ENCODE peak calls at places on chromosomes 7 and 10, in eight cellular contexts. S, H, G, Y, Z, P, N and R are unnamed samples.

GRCh38 chr7:158281441-158281840 is 306.2 kb downstream of the PTPRN2 start:
- DNase-seq in S (peak), H (no peak), G (no peak), Y (no peak), Z (no peak), P (peak), N (no peak), R (no peak)

GRCh38 chr7:136325578-136325977 is 348.4 kb upstream of the MTPN start:
- DNase-seq in S (peak), H (no peak), G (no peak), Y (no peak), Z (no peak), P (no peak), N (no peak), R (no peak)

GRCh38 chr10:75531571-75532031 is 100.2 kb downstream of the LRMDA start:
- DNase-seq in S (no peak), H (no peak), G (no peak), Y (no peak), Z (no peak), P (no peak), N (peak), R (no peak)

GRCh38 chr10:43093423-43094090 is 16.7 kb downstream of the RET start:
- DNase-seq in S (peak), H (no peak), G (no peak), Y (no peak), Z (no peak), P (no peak), N (no peak), R (no peak)

GRCh38 chr7:152857272-152857671 is 97.7 kb downstream of the ACTR3B start:
- DNase-seq in S (no peak), H (no peak), G (no peak), Y (no peak), Z (no peak), P (no peak), N (no peak), R (no peak)

GRCh38 chr10:46787321-46787615 is 124.0 kb upstream of the PTPN20 start:
- DNase-seq in S (peak), H (no peak), G (no peak), Y (peak), Z (peak), P (no peak), N (peak), R (peak)

GRCh38 chr10:58268454-58268945 is 462 bp upstream of the CISD1 start:
- DNase-seq in S (no peak), H (no peak), G (no peak), Y (no peak), Z (no peak), P (no peak), N (no peak), R (no peak)

GRCh38 chr7:67595421-67595820 is 598.8 kb downstream of the TYW1 start:
- DNase-seq in S (no peak), H (no peak), G (no peak), Y (no peak), Z (no peak), P (no peak), N (no peak), R (no peak)

GRCh38 chr7:102117743-102118142 is 168.9 kb upstream of the SH2B2 start:
- DNase-seq in S (peak), H (no peak), G (no peak), Y (no peak), Z (peak), P (peak), N (peak), R (no peak)

GRCh38 chr7:113582471-113582870 is 336.3 kb downstream of the PPP1R3A start:
- DNase-seq in S (no peak), H (no peak), G (no peak), Y (no peak), Z (peak), P (no peak), N (no peak), R (no peak)

GRCh38 chr10:44196008-44196320 is 188.9 kb downstream of the CXCL12 start:
- DNase-seq in S (no peak), H (no peak), G (no peak), Y (no peak), Z (no peak), P (no peak), N (no peak), R (no peak)

GRCh38 chr10:86594535-86594934 is 59.8 kb upstream of the OPN4 start:
- DNase-seq in S (no peak), H (no peak), G (no peak), Y (no peak), Z (peak), P (no peak), N (peak), R (no peak)

GRCh38 chr10:70265032-70265689 is 18.6 kb downstream of the NPFFR1 start:
- DNase-seq in S (peak), H (no peak), G (no peak), Y (no peak), Z (no peak), P (no peak), N (no peak), R (peak)

GRCh38 chr7:151116603-151117002 is 30.3 kb downstream of the AGAP3 start:
- DNase-seq in S (no peak), H (no peak), G (no peak), Y (no peak), Z (no peak), P (no peak), N (no peak), R (no peak)

GRCh38 chr7:155143381-155143780 is 73.3 kb downstream of the HTR5A start:
- DNase-seq in S (no peak), H (no peak), G (no peak), Y (no peak), Z (no peak), P (no peak), N (no peak), R (no peak)

GRCh38 chr10:111392159-111392558 is 315.3 kb downstream of the ADRA2A start:
- DNase-seq in S (no peak), H (no peak), G (no peak), Y (no peak), Z (no peak), P (no peak), N (no peak), R (no peak)

GRCh38 chr10:121860810-121861209 is 67.0 kb downstream of the ATE1 start:
- DNase-seq in S (no peak), H (no peak), G (peak), Y (no peak), Z (no peak), P (no peak), N (no peak), R (no peak)

GRCh38 chr7:154451480-154452457 is 399.6 kb downstream of the DPP6 start:
- DNase-seq in S (no peak), H (no peak), G (peak), Y (no peak), Z (no peak), P (no peak), N (no peak), R (peak)

GRCh38 chr10:132001238-132001977 is 19.7 kb upstream of the BNIP3 start:
- DNase-seq in S (no peak), H (no peak), G (no peak), Y (no peak), Z (peak), P (peak), N (peak), R (no peak)

GRCh38 chr10:75407716-75408511 is 6.3 kb upstream of the ZNF503 start:
- DNase-seq in S (no peak), H (no peak), G (peak), Y (no peak), Z (peak), P (peak), N (peak), R (no peak)

GRCh38 chr7:125651823-125652528 is 722.4 kb upstream of the POT1 start:
- DNase-seq in S (no peak), H (no peak), G (no peak), Y (no peak), Z (no peak), P (no peak), N (no peak), R (no peak)

GRCh38 chr10:65358565-65358964 is 1567.3 kb upstream of the LRRTM3 start:
- DNase-seq in S (peak), H (no peak), G (no peak), Y (no peak), Z (peak), P (no peak), N (peak), R (no peak)

GRCh38 chr10:84783386-84783785 is 455.0 kb downstream of the CCSER2 start:
- DNase-seq in S (peak), H (no peak), G (peak), Y (no peak), Z (no peak), P (no peak), N (peak), R (no peak)

GRCh38 chr7:32347244-32347828 is 142.8 kb downstream of the LSM5 start:
- DNase-seq in S (peak), H (no peak), G (peak), Y (no peak), Z (peak), P (no peak), N (peak), R (no peak)

GRCh38 chr7:132580717-132581285 is 4.5 kb upstream of the PLXNA4 start:
- DNase-seq in S (peak), H (peak), G (peak), Y (peak), Z (peak), P (no peak), N (peak), R (peak)

GRCh38 chr7:132755538-132756481 is 179.5 kb upstream of the PLXNA4 start:
- DNase-seq in S (peak), H (no peak), G (no peak), Y (peak), Z (no peak), P (no peak), N (no peak), R (peak)

GRCh38 chr7:27172823-27173411 is 1.2 kb downstream of the HOXA10 start:
- DNase-seq in S (peak), H (no peak), G (no peak), Y (no peak), Z (no peak), P (peak), N (no peak), R (no peak)

GRCh38 chr10:3090914-3091313 is 23.6 kb downstream of the PFKP start:
- DNase-seq in S (no peak), H (no peak), G (no peak), Y (peak), Z (peak), P (peak), N (peak), R (no peak)

GRCh38 chr10:67697646-67698245 is 1.8 kb upstream of the CTNNA3 start:
- DNase-seq in S (peak), H (no peak), G (no peak), Y (no peak), Z (peak), P (no peak), N (peak), R (no peak)

GRCh38 chr10:101287183-101287830 is 58.0 kb upstream of the LBX1 start:
- DNase-seq in S (no peak), H (no peak), G (no peak), Y (no peak), Z (no peak), P (no peak), N (no peak), R (no peak)

GRCh38 chr7:74216361-74216761 is 6.6 kb downstream of the LAT2 start:
- DNase-seq in S (no peak), H (no peak), G (no peak), Y (no peak), Z (no peak), P (no peak), N (no peak), R (no peak)

GRCh38 chr10:132449051-132449825 is 52.2 kb downstream of the PWWP2B start:
- DNase-seq in S (peak), H (no peak), G (no peak), Y (no peak), Z (no peak), P (peak), N (no peak), R (no peak)

GRCh38 chr10:127997241-127997640 is 90.3 kb downstream of the PTPRE start:
- DNase-seq in S (no peak), H (no peak), G (no peak), Y (no peak), Z (no peak), P (peak), N (no peak), R (no peak)

GRCh38 chr7:117283779-117284178 is 39.1 kb downstream of the WNT2 start:
- DNase-seq in S (no peak), H (no peak), G (no peak), Y (no peak), Z (no peak), P (no peak), N (no peak), R (no peak)

GRCh38 chr7:30976381-30976780 is 12.6 kb downstream of the GHRHR start:
- DNase-seq in S (peak), H (no peak), G (no peak), Y (no peak), Z (no peak), P (no peak), N (no peak), R (no peak)

GRCh38 chr7:5827755-5828154 is 46.3 kb upstream of the RNF216 start:
- DNase-seq in S (peak), H (peak), G (no peak), Y (no peak), Z (peak), P (no peak), N (peak), R (no peak)

GRCh38 chr7:99083068-99083651 is 60.7 kb downstream of the SMURF1 start:
- DNase-seq in S (no peak), H (no peak), G (no peak), Y (no peak), Z (peak), P (no peak), N (peak), R (no peak)

GRCh38 chr7:157693071-157693520 is 356.3 kb downstream of the DNAJB6 start:
- DNase-seq in S (peak), H (no peak), G (peak), Y (no peak), Z (no peak), P (peak), N (no peak), R (no peak)

GRCh38 chr7:134502463-134502862 is 24.9 kb upstream of the AKR1B10 start:
- DNase-seq in S (no peak), H (no peak), G (no peak), Y (no peak), Z (peak), P (no peak), N (peak), R (no peak)

DNA sequence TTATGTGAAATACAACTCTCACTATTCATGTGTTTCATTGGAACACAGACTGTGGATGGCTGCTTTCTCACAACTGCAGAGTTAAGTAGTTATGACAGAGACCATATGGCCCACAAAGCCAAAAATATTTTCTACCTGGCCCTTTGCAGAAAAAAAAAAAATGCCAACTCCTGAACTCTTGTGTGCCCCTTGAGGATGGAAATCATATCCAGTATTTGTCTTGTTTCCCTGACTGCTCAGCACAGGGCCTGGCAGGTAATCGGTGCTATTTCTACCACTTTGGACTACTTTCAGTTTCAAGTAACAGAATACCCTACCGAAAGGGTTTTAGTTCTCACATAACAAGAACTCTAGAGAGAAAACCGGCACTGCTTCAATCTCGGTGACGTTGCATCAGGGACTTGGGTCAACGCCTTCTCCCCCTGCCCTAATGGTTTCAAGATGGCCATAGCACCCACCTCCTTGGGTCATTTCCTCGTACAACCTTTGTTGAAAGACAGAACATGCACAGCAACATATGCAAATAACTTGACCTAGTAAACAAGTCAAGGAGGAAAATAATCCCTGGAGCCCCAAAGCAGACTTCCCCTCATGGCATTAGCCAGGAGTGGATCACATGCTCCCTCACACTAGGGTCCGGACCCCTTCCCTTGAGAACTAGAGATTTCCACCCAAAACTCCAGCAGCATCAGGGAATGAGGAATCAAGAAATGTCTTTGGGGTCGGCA is 11.8 kb upstream of the GPNMB start:
- DNase-seq in S (no peak), H (no peak), G (no peak), Y (no peak), Z (no peak), P (no peak), N (no peak), R (no peak)
- H3K27ac ChIP-seq in S (no peak), H (no peak), G (no peak), Y (no peak), Z (no peak), P (no peak), N (no peak), R (no peak)

GRCh38 chr7:128264477-128264876 is 23.4 kb downstream of the LEP start:
- DNase-seq in S (no peak), H (no peak), G (no peak), Y (no peak), Z (no peak), P (peak), N (no peak), R (no peak)
- H3K27ac ChIP-seq in S (no peak), H (no peak), G (no peak), Y (no peak), Z (no peak), P (no peak), N (no peak), R (no peak)

GRCh38 chr10:77835669-77836086 is 90.9 kb downstream of the DLG5 start:
- DNase-seq in S (no peak), H (no peak), G (no peak), Y (no peak), Z (no peak), P (no peak), N (peak), R (no peak)
- H3K27ac ChIP-seq in S (no peak), H (peak), G (no peak), Y (no peak), Z (no peak), P (peak), N (peak), R (no peak)

DNA sequence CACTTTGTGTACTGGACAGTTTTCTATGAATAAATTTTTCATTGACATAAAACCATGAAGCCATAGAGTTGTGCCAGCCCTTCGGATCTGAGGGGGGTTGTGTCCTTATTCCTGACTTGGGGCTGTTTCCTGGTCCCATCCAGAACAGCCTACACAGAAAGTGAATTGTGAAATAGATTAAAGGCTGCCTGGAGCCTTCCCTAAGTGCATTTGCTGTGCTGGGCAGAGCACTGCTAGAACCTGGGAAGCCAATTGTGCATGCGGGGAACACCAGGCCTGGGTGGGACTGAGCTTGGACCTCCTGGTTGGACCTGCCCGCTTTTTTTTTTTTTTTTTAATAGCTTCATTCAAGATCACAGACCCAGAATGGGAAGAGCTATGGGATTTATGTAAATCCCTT is 238.9 kb downstream of the ARHGAP21 start:
- DNase-seq in S (no peak), H (no peak), G (no peak), Y (no peak), Z (no peak), P (no peak), N (no peak), R (no peak)
- H3K27ac ChIP-seq in S (no peak), H (no peak), G (no peak), Y (no peak), Z (no peak), P (peak), N (no peak), R (no peak)